ENCODE peak calls at places on chromosomes 1 and 21, in ten cellular contexts. Z, T, S, H, V, I, R, Q, E and U are unnamed samples.

GRCh38 chr1:162094271-162094670 is 24.8 kb downstream of the NOS1AP start:
- DNase-seq in I (no peak), Z (no peak), V (no peak), H (peak; percentile 61), E (no peak), S (no peak), T (no peak), Q (peak; percentile 30), R (no peak), U (no peak)

GRCh38 chr1:28466226-28466778 is 39.5 kb upstream of the RCC1 start:
- DNase-seq in E (no peak), S (no peak), Z (no peak), H (no peak), R (no peak), Q (no peak), T (no peak), I (no peak), V (no peak), U (no peak)

GRCh38 chr1:53971718-53972117 is 25.6 kb downstream of the LRRC42 start:
- DNase-seq in H (no peak), Z (no peak), E (no peak), S (no peak), T (no peak), R (no peak), V (no peak), I (no peak), Q (no peak), U (no peak)

GRCh38 chr1:16162163-16162822 is 6.4 kb upstream of the EPHA2 start:
- DNase-seq in I (peak; percentile 79), E (peak; percentile 65), R (peak; percentile 62), S (no peak), H (peak; percentile 70), V (no peak), T (no peak), Z (no peak), Q (no peak), U (no peak)

GRCh38 chr1:210617306-210617705 is 288.6 kb downstream of the HHAT start:
- DNase-seq in V (no peak), H (no peak), T (no peak), S (no peak), Q (no peak), E (no peak), I (no peak), R (no peak), Z (no peak), U (no peak)

GRCh38 chr21:43840259-43840658 is 24.8 kb upstream of the AGPAT3 start:
- DNase-seq in H (no peak), T (no peak), R (no peak), Z (no peak), V (no peak), I (no peak), Q (no peak), E (no peak), S (no peak), U (no peak)

GRCh38 chr1:11804666-11805453 is 904 bp downstream of the MTHFR start:
- DNase-seq in R (peak; percentile 31), I (peak; percentile 53), S (no peak), T (no peak), E (peak; percentile 11), Q (no peak), H (peak; percentile 43), V (peak; percentile 80), Z (no peak), U (peak; percentile 48)

GRCh38 chr1:21966247-21967000 is 10.4 kb upstream of the CELA3B start:
- DNase-seq in Z (no peak), R (no peak), T (no peak), Q (peak; percentile 69), I (no peak), S (no peak), V (no peak), H (no peak), E (no peak), U (no peak)

GRCh38 chr1:70583522-70583921 is 172.5 kb downstream of the CTH start:
- DNase-seq in Z (no peak), H (no peak), T (no peak), I (no peak), Q (no peak), V (no peak), S (no peak), E (no peak), R (no peak), U (no peak)

GRCh38 chr1:196877964-196878363 is 9.9 kb upstream of the CFHR4 start:
- DNase-seq in I (no peak), V (no peak), T (peak; percentile 48), Q (peak; percentile 8), E (no peak), H (no peak), Z (no peak), S (no peak), R (no peak), U (no peak)